ENCODE peak calls at places on chromosomes 3 and 15, in five cellular contexts. M, K, Q, G and O are unnamed samples.
A peak's percentile ranks its signal among the peaks of the same experiment; 100 is the strongest.

GRCh38 chr3:125317761-125318496 is 57.2 kb downstream of the ZNF148 start:
- DNase-seq in M (no peak), K (peak; percentile 43), Q (peak; percentile 47), G (peak; percentile 16), O (no peak)

GRCh38 chr15:69827751-69828150 is 270.0 kb downstream of the TLE3 start:
- DNase-seq in M (no peak), K (no peak), Q (no peak), G (no peak), O (no peak)

GRCh38 chr3:155386817-155387403 is 93.4 kb upstream of the STRIT1 start:
- DNase-seq in M (no peak), K (no peak), Q (no peak), G (no peak), O (no peak)

GRCh38 chr15:32100286-32100685 is 70.0 kb downstream of the CHRNA7 start:
- DNase-seq in M (no peak), K (no peak), Q (no peak), G (no peak), O (no peak)

GRCh38 chr3:147705626-147706025 is 296.5 kb downstream of the ZIC1 start:
- DNase-seq in M (no peak), K (no peak), Q (no peak), G (no peak), O (no peak)

GRCh38 chr15:83372434-83372873 is 74.7 kb upstream of the SH3GL3 start:
- DNase-seq in M (peak; percentile 33), K (no peak), Q (peak; percentile 24), G (no peak), O (no peak)

GRCh38 chr3:188211476-188211875 is 57.5 kb downstream of the LPP start:
- DNase-seq in M (no peak), K (no peak), Q (no peak), G (no peak), O (no peak)

GRCh38 chr3:101081990-101082389 is 88.8 kb upstream of the ABI3BP start:
- DNase-seq in M (peak; percentile 28), K (peak; percentile 13), Q (no peak), G (no peak), O (no peak)

GRCh38 chr3:147404800-147405551 is 1.4 kb downstream of the ZIC4 start:
- DNase-seq in M (peak; percentile 40), K (peak; percentile 41), Q (no peak), G (no peak), O (no peak)

GRCh38 chr3:123618076-123618703 is 33.3 kb upstream of the HACD2 start:
- DNase-seq in M (no peak), K (no peak), Q (peak; percentile 27), G (no peak), O (no peak)

GRCh38 chr3:126156468-126156867 is 23.9 kb downstream of the ALDH1L1 start:
- DNase-seq in M (no peak), K (no peak), Q (no peak), G (no peak), O (no peak)

GRCh38 chr3:29335438-29335837 is 54.6 kb downstream of the RBMS3 start:
- DNase-seq in M (peak; percentile 99), K (peak; percentile 98), Q (peak; percentile 95), G (peak; percentile 99), O (no peak)

GRCh38 chr15:29045717-29046116 is 159.9 kb downstream of the APBA2 start:
- DNase-seq in M (peak; percentile 55), K (peak; percentile 70), Q (no peak), G (no peak), O (no peak)

GRCh38 chr3:115937054-115937453 is 313.7 kb downstream of the GAP43 start:
- DNase-seq in M (peak; percentile 33), K (no peak), Q (no peak), G (peak; percentile 4), O (no peak)

GRCh38 chr15:70142322-70143191 is 44.8 kb upstream of the TLE3 start:
- DNase-seq in M (peak; percentile 92), K (peak; percentile 72), Q (no peak), G (peak; percentile 92), O (no peak)

GRCh38 chr3:141680620-141681389 is 57.3 kb upstream of the RNF7 start:
- DNase-seq in M (peak; percentile 75), K (peak; percentile 40), Q (peak; percentile 82), G (peak; percentile 71), O (no peak)

GRCh38 chr15:37133619-37134018 is 33.3 kb upstream of the MEIS2 start:
- DNase-seq in M (peak; percentile 48), K (peak; percentile 55), Q (no peak), G (peak; percentile 70), O (no peak)

GRCh38 chr15:85733415-85733814 is 61.3 kb downstream of the KLHL25 start:
- DNase-seq in M (peak; percentile 21), K (no peak), Q (no peak), G (no peak), O (no peak)

GRCh38 chr3:183802989-183803388 is 22.4 kb downstream of the MAP6D1 start:
- DNase-seq in M (no peak), K (no peak), Q (no peak), G (peak; percentile 42), O (no peak)

GRCh38 chr3:97959863-97960262 is 12.4 kb downstream of the RIOX2 start:
- DNase-seq in M (no peak), K (no peak), Q (no peak), G (no peak), O (no peak)

GRCh38 chr15:90869601-90870353 is 1.4 kb downstream of the FURIN start:
- DNase-seq in M (peak; percentile 81), K (peak; percentile 92), Q (peak; percentile 95), G (peak; percentile 94), O (no peak)

GRCh38 chr3:149442845-149443544 is 31.5 kb upstream of the TM4SF4 start:
- DNase-seq in M (peak; percentile 65), K (peak; percentile 71), Q (peak; percentile 45), G (peak; percentile 66), O (no peak)

GRCh38 chr3:7546219-7546618 is 685.3 kb downstream of the GRM7 start:
- DNase-seq in M (peak; percentile 80), K (peak; percentile 44), Q (peak; percentile 44), G (peak; percentile 75), O (no peak)

GRCh38 chr3:31659246-31659645 is 126.5 kb downstream of the STT3B start:
- DNase-seq in M (no peak), K (no peak), Q (no peak), G (no peak), O (no peak)

GRCh38 chr3:192848371-192849233 is 69.1 kb downstream of the MB21D2 start:
- DNase-seq in M (peak; percentile 42), K (no peak), Q (no peak), G (no peak), O (no peak)

GRCh38 chr15:76467136-76467535 is 130.6 kb downstream of the ISL2 start:
- DNase-seq in M (no peak), K (no peak), Q (no peak), G (no peak), O (no peak)

GRCh38 chr15:89662893-89663673 is 7.8 kb upstream of the KIF7 start:
- DNase-seq in M (peak; percentile 94), K (peak; percentile 90), Q (peak; percentile 90), G (peak; percentile 95), O (no peak)

GRCh38 chr3:18946524-18946923 is 201.8 kb upstream of the KCNH8 start:
- DNase-seq in M (no peak), K (no peak), Q (peak; percentile 90), G (no peak), O (no peak)

DNA sequence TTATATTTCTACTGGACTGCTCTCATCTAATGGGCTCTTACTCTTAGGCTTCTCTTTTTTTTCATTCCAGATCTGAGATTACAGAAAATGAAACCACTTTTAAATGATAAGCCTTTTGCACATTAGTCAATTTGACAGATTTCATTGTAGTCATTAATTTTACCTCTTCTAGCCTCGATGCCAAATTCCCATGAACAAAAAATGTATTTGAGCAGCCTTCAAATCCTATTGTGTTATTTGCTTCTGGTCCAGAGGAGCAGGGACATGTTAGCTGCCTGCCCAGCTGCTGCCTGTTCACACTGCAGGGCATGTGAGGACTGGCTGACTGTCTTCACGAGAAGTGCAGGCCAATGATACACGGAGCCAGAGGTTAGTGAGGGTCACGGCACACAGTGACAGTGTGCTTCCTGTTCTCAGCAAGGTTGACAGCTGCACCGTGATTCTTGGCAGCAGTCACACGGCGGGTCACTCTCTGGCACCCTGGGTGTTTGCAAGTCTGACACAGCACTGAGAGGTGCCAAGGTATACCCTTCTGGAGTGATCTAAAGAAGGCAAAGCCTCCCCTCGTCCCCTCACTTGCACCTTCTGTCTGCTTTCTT is 40.8 kb downstream of the KAT2B start:
- DNase-seq in M (peak; percentile 13), K (no peak), Q (peak; percentile 50), G (peak; percentile 13), O (no peak)
- TF ChIP-seq CTCF in M (no peak), K (no peak), Q (no peak), G (no peak), O (no peak)

DNA sequence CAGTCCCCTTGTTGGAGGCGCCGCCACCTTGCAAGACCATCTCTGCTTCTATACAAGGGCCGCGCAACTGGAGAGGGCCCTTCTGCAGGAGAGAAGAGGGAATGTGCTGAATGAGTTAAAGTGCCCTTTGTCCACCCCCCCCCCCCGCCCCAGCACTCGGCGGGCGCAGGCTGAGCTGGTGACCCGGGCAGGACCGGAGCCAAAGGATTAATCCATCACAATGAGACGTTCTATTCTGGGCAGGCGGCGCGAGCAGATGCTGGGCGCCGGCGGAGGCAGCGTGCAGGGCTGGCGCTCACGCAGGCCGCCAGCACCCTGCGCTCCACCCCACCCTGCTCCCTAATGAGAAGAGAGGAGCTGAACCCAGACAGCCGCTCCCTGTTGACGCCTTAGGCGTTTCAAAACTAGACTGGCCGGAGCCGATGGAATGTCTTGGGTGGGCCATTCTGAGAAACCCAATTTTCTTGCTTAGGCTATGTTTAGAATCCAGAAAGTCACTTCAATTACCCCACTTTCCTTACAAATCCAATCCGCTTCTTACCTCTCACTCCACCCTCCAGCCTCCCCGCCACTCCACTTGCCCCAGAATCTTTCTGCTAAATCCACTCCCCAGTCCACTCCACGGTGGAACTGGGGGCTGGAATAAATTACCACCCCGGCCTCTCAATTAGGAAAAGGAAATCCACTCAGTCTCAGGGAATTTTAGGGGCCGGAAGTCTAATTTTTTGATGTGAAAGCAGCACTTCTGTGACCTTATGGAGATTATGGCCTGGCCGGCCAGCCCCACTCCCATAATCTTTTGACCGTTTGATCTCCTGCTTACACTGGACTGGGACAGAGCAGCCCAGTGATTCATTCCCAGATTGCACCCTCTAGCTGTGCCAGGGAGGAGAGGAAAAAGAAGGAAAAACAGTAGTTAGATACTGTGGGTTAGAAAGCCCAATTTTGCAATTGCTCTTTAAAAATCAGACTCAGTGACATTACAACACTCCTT is 32.7 kb downstream of the GJD2 start:
- DNase-seq in M (peak; percentile 31), K (peak; percentile 17), Q (peak; percentile 66), G (peak; percentile 30), O (no peak)
- TF ChIP-seq CTCF in M (peak; percentile 44), K (no peak), Q (no peak), G (peak; percentile 16), O (no peak)

GRCh38 chr3:58560771-58561311 is 16.4 kb downstream of the FAM107A start:
- DNase-seq in M (peak; percentile 98), K (peak; percentile 91), Q (peak; percentile 67), G (peak; percentile 95), O (no peak)
- TF ChIP-seq CTCF in M (peak; percentile 71), K (peak; percentile 62), Q (peak; percentile 11), G (peak; percentile 62), O (no peak)

DNA sequence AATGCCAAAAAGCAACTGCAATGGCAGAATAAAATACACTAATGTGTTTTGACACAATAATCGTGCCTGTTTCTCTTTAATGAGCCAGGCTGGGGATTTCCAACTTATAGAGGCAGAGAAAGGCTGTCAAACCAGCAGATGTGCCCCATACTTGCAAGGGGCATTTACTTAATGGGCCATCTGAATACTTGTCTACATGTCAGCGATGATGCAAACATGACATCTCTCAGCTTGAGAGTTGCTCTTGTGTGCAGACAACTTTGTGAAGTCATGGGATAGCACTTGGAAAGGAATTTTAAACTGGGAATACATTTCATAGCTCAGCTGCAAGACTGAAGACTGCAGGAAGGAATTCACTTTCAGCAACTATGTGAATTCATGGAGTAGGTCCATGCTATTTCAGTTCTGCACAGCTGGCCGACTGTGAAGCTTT is 127.4 kb upstream of the ADAMTS9 start:
- DNase-seq in M (peak; percentile 64), K (peak; percentile 4), Q (no peak), G (peak; percentile 90), O (no peak)
- TF ChIP-seq CTCF in M (peak; percentile 7), K (no peak), Q (no peak), G (peak; percentile 22), O (no peak)